ENCODE peak calls at places on chromosomes 11 and 22, in four cellular contexts. N is EH, X is BJ, E is colonic mucosa. O is an unnamed sample.

GRCh38 chr11:3021125-3021524 is 29.0 kb upstream of the NAP1L4 start:
- DNase-seq in N (peak; percentile 23), X (no peak), E (peak; percentile 44), O (peak; percentile 90)

GRCh38 chr11:114159802-114160588 is 100.5 kb downstream of the ZBTB16 start:
- DNase-seq in N (peak; percentile 93), X (peak; percentile 66), E (peak; percentile 100), O (peak; percentile 90)

GRCh38 chr22:39592104-39593060 is 21.8 kb downstream of the CACNA1I start:
- DNase-seq in N (peak; percentile 88), X (peak; percentile 21), E (no peak), O (peak; percentile 95)

GRCh38 chr11:44899959-44900358 is 50.7 kb downstream of the TP53I11 start:
- DNase-seq in N (peak; percentile 64), X (no peak), E (no peak), O (peak; percentile 93)

GRCh38 chr11:27254744-27255446 is 108.1 kb downstream of the CCDC34 start:
- DNase-seq in N (peak; percentile 83), X (peak; percentile 88), E (no peak), O (peak; percentile 65)

GRCh38 chr11:61273151-61274078 is 21.7 kb downstream of the VWCE start:
- DNase-seq in N (no peak), X (no peak), E (peak; percentile 43), O (peak; percentile 69)

GRCh38 chr11:83070044-83070877 is 1.4 kb downstream of the RAB30 start:
- DNase-seq in N (peak; percentile 85), X (no peak), E (no peak), O (peak; percentile 72)

GRCh38 chr11:7555067-7555699 is 41.4 kb downstream of the PPFIBP2 start:
- DNase-seq in N (peak; percentile 35), X (no peak), E (peak; percentile 56), O (no peak)

GRCh38 chr11:56950510-56950909 is 38.2 kb upstream of the OR5AK2 start:
- DNase-seq in N (no peak), X (no peak), E (no peak), O (no peak)

GRCh38 chr22:31728857-31729256 is 21.1 kb downstream of the PRR14L start:
- DNase-seq in N (no peak), X (no peak), E (no peak), O (no peak)

GRCh38 chr11:67504023-67504949 is 877 bp downstream of the PITPNM1 start:
- DNase-seq in N (peak; percentile 64), X (no peak), E (no peak), O (peak; percentile 96)

GRCh38 chr11:15865212-15865987 is 490.9 kb downstream of the SOX6 start:
- DNase-seq in N (no peak), X (no peak), E (no peak), O (no peak)

GRCh38 chr22:23815781-23816551 is 22.8 kb downstream of the DERL3 start:
- DNase-seq in N (peak; percentile 36), X (no peak), E (no peak), O (no peak)

GRCh38 chr11:60378359-60378758 is at the start of gene MS4A7:
- DNase-seq in N (no peak), X (no peak), E (no peak), O (no peak)

GRCh38 chr11:105899776-105900175 is 122.3 kb downstream of the MSANTD4 start:
- DNase-seq in N (no peak), X (no peak), E (no peak), O (no peak)

GRCh38 chr22:45497746-45498145 is 4.9 kb upstream of the FBLN1 start:
- DNase-seq in N (no peak), X (no peak), E (no peak), O (peak; percentile 73)

GRCh38 chr22:46067159-46068111 is 82.9 kb upstream of the PPARA start:
- DNase-seq in N (peak; percentile 51), X (no peak), E (no peak), O (no peak)

GRCh38 chr11:11312738-11313137 is 40.3 kb downstream of the CSNK2A3 start:
- DNase-seq in N (no peak), X (no peak), E (no peak), O (no peak)

GRCh38 chr11:77113382-77114088 is 10.9 kb downstream of the OMP start:
- DNase-seq in N (peak; percentile 52), X (no peak), E (no peak), O (peak; percentile 98)

GRCh38 chr22:48358886-48359612 is 1468.6 kb downstream of the BRD1 start:
- DNase-seq in N (no peak), X (no peak), E (no peak), O (peak; percentile 73)

GRCh38 chr11:44987506-44987905 is 36.8 kb upstream of the TP53I11 start:
- DNase-seq in N (no peak), X (no peak), E (no peak), O (no peak)

GRCh38 chr11:64206457-64207246 is at the start of gene FERMT3:
- DNase-seq in N (no peak), X (no peak), E (peak; percentile 83), O (peak; percentile 31)

GRCh38 chr22:43515902-43516301 is 104.1 kb downstream of the MPPED1 start:
- DNase-seq in N (no peak), X (no peak), E (no peak), O (no peak)

GRCh38 chr11:61041755-61042518 is 60.4 kb upstream of the CD5 start:
- DNase-seq in N (peak; percentile 23), X (no peak), E (peak; percentile 44), O (no peak)

GRCh38 chr11:71986131-71986530 is 12.6 kb upstream of the IL18BP start:
- DNase-seq in N (no peak), X (no peak), E (no peak), O (no peak)

GRCh38 chr11:65972116-65972515 is 10.6 kb downstream of the SART1 start:
- DNase-seq in N (no peak), X (no peak), E (no peak), O (no peak)

GRCh38 chr11:61747389-61748285 is 4.8 kb upstream of the MYRF start:
- DNase-seq in N (peak; percentile 71), X (no peak), E (peak; percentile 86), O (peak; percentile 99)

GRCh38 chr22:26672590-26673468 is 15.4 kb downstream of the MIAT start:
- DNase-seq in N (peak; percentile 97), X (peak; percentile 79), E (peak; percentile 95), O (peak; percentile 92)

GRCh38 chr11:120096756-120097191 is 41.1 kb downstream of the TRIM29 start:
- DNase-seq in N (no peak), X (no peak), E (no peak), O (peak; percentile 61)

GRCh38 chr11:65899356-65900124 is 648 bp downstream of the FOSL1 start:
- DNase-seq in N (peak; percentile 87), X (no peak), E (peak; percentile 57), O (peak; percentile 97)

GRCh38 chr22:46546466-46547178 is 9.2 kb upstream of the CELSR1 start:
- DNase-seq in N (peak; percentile 78), X (no peak), E (no peak), O (peak; percentile 83)

GRCh38 chr22:43859621-43860020 is 2.7 kb downstream of the SULT4A1 start:
- DNase-seq in N (no peak), X (no peak), E (no peak), O (peak; percentile 39)

GRCh38 chr11:111798279-111798678 is 32.1 kb upstream of the PPP2R1B start:
- DNase-seq in N (no peak), X (no peak), E (no peak), O (no peak)